ENCODE peak calls at places on chromosomes 6 and 20, in four cellular contexts. E is RWPE2, B is H9, T is suprapubic skin. S is an unnamed sample.

GRCh38 chr6:105898286-105898685 is 187.8 kb upstream of the PRDM1 start:
- DNase-seq in E (no peak), B (no peak), T (no peak), S (no peak)

GRCh38 chr6:44339763-44340625 is 2.5 kb upstream of the SPATS1 start:
- DNase-seq in E (no peak), B (no peak), T (no peak), S (no peak)

GRCh38 chr6:20211941-20212391 is 303 bp downstream of the MBOAT1 start:
- DNase-seq in E (peak; percentile 73), B (peak; percentile 62), T (peak; percentile 80), S (no peak)

GRCh38 chr20:63737940-63738686 is 1.5 kb upstream of the SLC2A4RG start:
- DNase-seq in E (peak; percentile 89), B (peak; percentile 54), T (peak; percentile 79), S (peak; percentile 90)

GRCh38 chr6:132818404-132819359 is 4.3 kb downstream of the RPS12 start:
- DNase-seq in E (no peak), B (no peak), T (no peak), S (no peak)

GRCh38 chr20:59150821-59151251 is 12.8 kb upstream of the ZNF831 start:
- DNase-seq in E (peak; percentile 71), B (no peak), T (no peak), S (no peak)

GRCh38 chr6:121520337-121521163 is 85.1 kb downstream of the GJA1 start:
- DNase-seq in E (no peak), B (no peak), T (no peak), S (no peak)

GRCh38 chr6:26222587-26222986 is 135.4 kb downstream of the HFE start:
- DNase-seq in E (no peak), B (no peak), T (no peak), S (no peak)

GRCh38 chr6:16731503-16732018 is 29.7 kb downstream of the ATXN1 start:
- DNase-seq in E (no peak), B (no peak), T (no peak), S (no peak)

GRCh38 chr6:41731561-41732086 is 3.8 kb downstream of the TFEB start:
- DNase-seq in E (no peak), B (no peak), T (no peak), S (peak; percentile 19)

GRCh38 chr6:19866900-19867627 is 29.9 kb downstream of the ID4 start:
- DNase-seq in E (no peak), B (no peak), T (no peak), S (no peak)

GRCh38 chr6:40395066-40395697 is 192.0 kb downstream of the LRFN2 start:
- DNase-seq in E (no peak), B (peak; percentile 15), T (no peak), S (no peak)

GRCh38 chr6:27601668-27602254 is 128.9 kb upstream of the ZNF184 start:
- DNase-seq in E (no peak), B (peak; percentile 63), T (no peak), S (no peak)

GRCh38 chr6:37365791-37366190 is 12.0 kb downstream of the RNF8 start:
- DNase-seq in E (no peak), B (no peak), T (no peak), S (no peak)

GRCh38 chr20:44154521-44155001 is 32.4 kb downstream of the JPH2 start:
- DNase-seq in E (no peak), B (no peak), T (no peak), S (no peak)

GRCh38 chr6:13427346-13427745 is 60.1 kb downstream of the GFOD1 start:
- DNase-seq in E (no peak), B (no peak), T (no peak), S (no peak)

GRCh38 chr6:53306819-53307347 is 41.9 kb downstream of the ELOVL5 start:
- DNase-seq in E (no peak), B (no peak), T (no peak), S (no peak)

GRCh38 chr6:169556758-169557505 is 144.9 kb downstream of the WDR27 start:
- DNase-seq in E (no peak), B (no peak), T (no peak), S (no peak)

GRCh38 chr6:47352169-47352568 is 42.5 kb upstream of the TNFRSF21 start:
- DNase-seq in E (no peak), B (no peak), T (no peak), S (no peak)
- TF ChIP-seq CTCF in E (peak; percentile 7), B (peak; percentile 62), T (no peak), S (peak; percentile 39)

GRCh38 chr20:329325-329695 is 4.0 kb downstream of the SOX12 start:
- DNase-seq in E (no peak), B (no peak), T (no peak), S (no peak)

GRCh38 chr20:327041-327945 is 1.9 kb downstream of the SOX12 start:
- DNase-seq in E (peak; percentile 96), B (peak; percentile 98), T (peak; percentile 86), S (no peak)

GRCh38 chr20:328596-329324 is 3.4 kb downstream of the SOX12 start:
- DNase-seq in E (no peak), B (no peak), T (no peak), S (no peak)

GRCh38 chr20:326645-327031 is 1.3 kb downstream of the SOX12 start:
- DNase-seq in E (no peak), B (no peak), T (no peak), S (no peak)

GRCh38 chr20:327946-328563 is 2.7 kb downstream of the SOX12 start:
- DNase-seq in E (no peak), B (no peak), T (no peak), S (no peak)
- TF ChIP-seq CTCF in E (no peak), B (no peak), T (no peak), S (no peak)

DNA sequence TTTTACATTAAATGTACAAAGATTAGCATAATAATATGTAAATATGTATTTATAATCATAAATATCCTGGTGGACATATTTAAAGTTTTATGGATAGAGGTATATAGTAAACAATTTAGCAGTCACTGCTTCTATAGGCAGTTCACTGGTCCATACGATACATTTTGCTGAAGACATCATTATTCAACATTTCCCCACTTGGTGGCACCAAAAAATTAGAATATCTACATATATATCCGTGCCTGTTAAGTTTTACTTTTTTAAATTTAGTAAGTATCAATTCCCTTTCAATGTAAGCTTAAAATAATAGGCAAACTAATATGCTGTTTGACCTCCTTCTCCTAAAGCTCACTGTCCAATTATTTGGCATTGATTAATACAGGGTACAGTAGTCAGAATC is 64.2 kb downstream of the LMBRD1 start:
- DNase-seq in E (no peak), B (no peak), T (no peak), S (no peak)
- TF ChIP-seq CTCF in E (peak; percentile 41), B (peak; percentile 21), T (no peak), S (peak; percentile 81)

GRCh38 chr20:17883592-17884317 is 84.8 kb downstream of the SNX5 start:
- DNase-seq in E (no peak), B (no peak), T (no peak), S (no peak)
- TF ChIP-seq CTCF in E (no peak), B (peak; percentile 37), T (no peak), S (peak; percentile 23)

DNA sequence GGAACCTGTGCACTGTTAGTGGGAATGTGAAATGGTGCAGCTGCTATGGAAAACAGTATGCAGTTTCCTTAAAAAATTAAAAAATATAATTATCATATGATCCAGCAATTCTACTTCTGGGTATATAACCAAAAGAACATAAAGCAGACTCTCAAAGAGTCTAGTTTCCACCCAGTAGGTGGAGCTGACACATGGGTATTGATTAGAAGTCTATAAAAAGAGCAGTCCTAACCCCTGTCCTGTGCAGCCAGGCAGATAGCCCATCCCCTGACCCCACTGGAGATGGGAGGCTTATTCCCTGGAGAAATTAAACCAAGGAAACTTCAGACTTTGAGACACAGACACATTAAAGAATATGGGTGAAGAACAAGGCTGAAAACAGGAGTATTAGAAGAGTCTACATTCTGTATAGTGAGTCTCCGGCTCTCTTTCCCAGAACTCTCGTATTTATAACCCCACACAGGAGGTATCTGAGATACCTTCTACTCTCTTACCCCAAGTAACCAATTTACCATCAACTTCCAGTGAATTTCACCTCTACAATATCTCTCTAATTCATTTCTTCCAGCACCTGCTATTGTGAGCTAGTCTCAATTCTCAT is 92.3 kb downstream of the SEL1L2 start:
- DNase-seq in E (no peak), B (no peak), T (no peak), S (no peak)
- TF ChIP-seq CTCF in E (peak; percentile 23), B (peak; percentile 52), T (no peak), S (peak; percentile 36)

GRCh38 chr6:11803596-11803981 is 25.0 kb upstream of the ADTRP start:
- DNase-seq in E (no peak), B (no peak), T (no peak), S (no peak)
- TF ChIP-seq CTCF in E (no peak), B (no peak), T (no peak), S (no peak)

GRCh38 chr20:48782073-48782472 is 45.7 kb downstream of the PREX1 start:
- DNase-seq in E (no peak), B (no peak), T (no peak), S (no peak)
- TF ChIP-seq CTCF in E (no peak), B (no peak), T (no peak), S (no peak)

DNA sequence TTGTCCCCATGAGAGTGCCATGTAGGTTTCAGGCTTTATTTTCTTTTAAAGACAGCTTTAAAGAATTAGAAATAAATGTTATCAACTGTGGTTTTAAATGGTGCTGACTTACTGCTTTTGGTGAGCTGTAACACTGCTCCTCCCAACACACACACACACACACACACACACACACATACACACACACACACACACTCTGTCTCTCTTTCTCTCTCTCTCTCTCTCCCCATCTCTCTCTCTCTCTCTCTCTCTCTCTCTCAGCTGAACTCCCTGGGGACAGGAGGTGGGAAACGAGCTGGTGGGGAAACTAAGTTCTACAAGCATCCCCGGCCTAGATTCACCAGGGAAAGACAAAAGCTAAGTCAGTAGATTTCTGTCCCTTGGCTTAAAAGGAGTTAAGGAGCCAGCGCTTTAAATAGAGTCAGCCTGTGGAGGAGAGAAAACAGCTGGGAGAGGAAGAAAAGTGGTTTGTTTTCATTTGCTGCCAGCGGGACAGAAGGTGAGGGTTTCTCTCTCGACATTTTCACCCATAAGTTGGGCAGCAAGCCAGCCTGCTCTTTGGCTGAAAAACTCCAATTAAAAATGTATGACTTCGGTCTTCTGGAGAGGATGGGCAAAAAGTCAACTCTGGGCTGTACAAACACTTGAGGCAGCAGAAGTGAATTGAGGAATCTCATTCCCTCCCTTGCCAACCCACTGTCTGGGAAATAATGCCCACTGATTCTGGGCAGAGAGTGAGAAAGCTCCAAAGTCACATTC is 27.4 kb downstream of the CBLN4 start:
- DNase-seq in E (no peak), B (no peak), T (no peak), S (no peak)
- TF ChIP-seq CTCF in E (no peak), B (no peak), T (no peak), S (no peak)

DNA sequence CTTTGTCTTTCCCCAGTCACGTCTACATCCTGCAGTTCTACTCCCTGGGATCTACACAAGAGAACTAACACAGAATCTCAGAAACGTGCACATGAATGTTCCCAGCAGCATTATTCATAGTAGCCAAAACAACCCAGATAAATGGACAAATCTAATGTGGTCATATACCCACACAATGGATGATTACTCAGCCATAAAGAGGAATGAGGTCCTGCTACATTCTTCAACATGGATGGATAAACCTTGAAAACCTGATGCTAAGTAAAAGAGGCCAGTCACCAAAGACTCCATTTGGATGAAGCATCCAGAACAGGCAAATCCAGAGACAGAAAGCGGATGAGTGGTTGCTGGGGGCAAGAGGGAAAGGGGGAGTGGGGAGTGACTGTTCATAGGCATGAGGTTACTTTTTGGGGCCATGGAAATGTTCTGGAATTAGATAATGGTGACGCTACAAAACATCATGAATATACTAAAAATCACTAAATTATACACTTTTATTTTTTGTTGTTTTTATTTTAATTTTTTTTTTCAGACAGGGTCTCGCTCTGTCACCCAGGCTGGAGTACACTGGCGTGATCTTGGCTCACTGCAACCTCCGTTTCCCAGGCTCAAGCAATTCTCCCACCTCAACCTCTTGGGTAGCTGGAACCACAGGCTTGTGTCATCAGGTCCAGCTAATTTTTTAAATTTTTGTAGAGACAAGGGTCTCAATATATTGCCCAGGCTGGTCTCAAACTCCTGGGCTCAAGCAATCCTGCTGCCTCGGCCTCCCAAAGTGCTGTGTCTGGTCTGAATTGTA is 50.8 kb upstream of the DSN1 start:
- DNase-seq in E (no peak), B (no peak), T (no peak), S (no peak)
- TF ChIP-seq CTCF in E (no peak), B (no peak), T (no peak), S (no peak)

S was measured in chondrocyte.